ENCODE peak calls at places on chromosome 18, in nine cellular contexts. One of them, this sample, is unnamed.

GRCh38 chr18:76984193-76985155 is 148.1 kb downstream of the MBP start:
- DNase-seq in K562: no peak
- DNase-seq in sigmoid colon: no peak
- DNase-seq in heart left ventricle: no peak
- DNase-seq in tibial nerve: no peak
- DNase-seq in mucosa of descending colon: peak; percentile 50
- DNase-seq in endodermal cell: peak; percentile 44
- DNase-seq in astrocyte: no peak
- DNase-seq in CD8-positive, alpha-beta T cell: no peak
- DNase-seq in this sample: no peak

GRCh38 chr18:711330-711692 is 1.1 kb downstream of the ENOSF1 start:
- DNase-seq in heart left ventricle: no peak
- DNase-seq in tibial nerve: no peak
- DNase-seq in K562: peak; percentile 54
- DNase-seq in astrocyte: no peak
- DNase-seq in endodermal cell: peak; percentile 59
- DNase-seq in sigmoid colon: no peak
- DNase-seq in mucosa of descending colon: no peak
- DNase-seq in CD8-positive, alpha-beta T cell: no peak
- DNase-seq in this sample: no peak

GRCh38 chr18:60120231-60120630 is 220.4 kb downstream of the PMAIP1 start:
- DNase-seq in sigmoid colon: no peak
- DNase-seq in CD8-positive, alpha-beta T cell: no peak
- DNase-seq in tibial nerve: no peak
- DNase-seq in K562: peak; percentile 3
- DNase-seq in endodermal cell: peak; percentile 47
- DNase-seq in mucosa of descending colon: no peak
- DNase-seq in heart left ventricle: no peak
- DNase-seq in astrocyte: no peak
- DNase-seq in this sample: no peak

GRCh38 chr18:54880706-54881105 is 52.4 kb downstream of the RAB27B start:
- DNase-seq in CD8-positive, alpha-beta T cell: no peak
- DNase-seq in sigmoid colon: no peak
- DNase-seq in mucosa of descending colon: no peak
- DNase-seq in heart left ventricle: no peak
- DNase-seq in K562: peak; percentile 8
- DNase-seq in tibial nerve: no peak
- DNase-seq in astrocyte: peak; percentile 66
- DNase-seq in endodermal cell: peak; percentile 55
- DNase-seq in this sample: no peak

GRCh38 chr18:39523281-39523680 is 1957.7 kb upstream of the CELF4 start:
- DNase-seq in CD8-positive, alpha-beta T cell: no peak
- DNase-seq in astrocyte: peak; percentile 44
- DNase-seq in sigmoid colon: no peak
- DNase-seq in tibial nerve: no peak
- DNase-seq in mucosa of descending colon: no peak
- DNase-seq in K562: no peak
- DNase-seq in endodermal cell: no peak
- DNase-seq in heart left ventricle: no peak
- DNase-seq in this sample: no peak

GRCh38 chr18:79784965-79785770 is 12.6 kb upstream of the KCNG2 start:
- DNase-seq in sigmoid colon: peak; percentile 42
- DNase-seq in endodermal cell: no peak
- DNase-seq in mucosa of descending colon: peak; percentile 49
- DNase-seq in heart left ventricle: no peak
- DNase-seq in tibial nerve: no peak
- DNase-seq in CD8-positive, alpha-beta T cell: no peak
- DNase-seq in astrocyte: no peak
- DNase-seq in K562: no peak
- DNase-seq in this sample: no peak

GRCh38 chr18:42412281-42412680 is 457.2 kb downstream of the PIK3C3 start:
- DNase-seq in tibial nerve: no peak
- DNase-seq in endodermal cell: no peak
- DNase-seq in mucosa of descending colon: no peak
- DNase-seq in heart left ventricle: no peak
- DNase-seq in sigmoid colon: no peak
- DNase-seq in astrocyte: peak; percentile 20
- DNase-seq in K562: no peak
- DNase-seq in CD8-positive, alpha-beta T cell: no peak
- DNase-seq in this sample: no peak

GRCh38 chr18:47163241-47163640 is 12.9 kb downstream of the IER3IP1 start:
- DNase-seq in astrocyte: peak; percentile 71
- DNase-seq in endodermal cell: no peak
- DNase-seq in K562: no peak
- DNase-seq in mucosa of descending colon: no peak
- DNase-seq in sigmoid colon: no peak
- DNase-seq in CD8-positive, alpha-beta T cell: no peak
- DNase-seq in heart left ventricle: no peak
- DNase-seq in tibial nerve: no peak
- DNase-seq in this sample: no peak

GRCh38 chr18:378039-378438 is 110.2 kb upstream of the THOC1 start:
- DNase-seq in tibial nerve: no peak
- DNase-seq in heart left ventricle: no peak
- DNase-seq in endodermal cell: no peak
- DNase-seq in astrocyte: no peak
- DNase-seq in K562: no peak
- DNase-seq in CD8-positive, alpha-beta T cell: no peak
- DNase-seq in mucosa of descending colon: no peak
- DNase-seq in sigmoid colon: peak; percentile 83
- DNase-seq in this sample: no peak

GRCh38 chr18:77165489-77166415 is 33.2 kb upstream of the MBP start:
- DNase-seq in CD8-positive, alpha-beta T cell: no peak
- DNase-seq in endodermal cell: no peak
- DNase-seq in sigmoid colon: peak; percentile 80
- DNase-seq in astrocyte: no peak
- DNase-seq in mucosa of descending colon: no peak
- DNase-seq in K562: no peak
- DNase-seq in heart left ventricle: peak; percentile 83
- DNase-seq in tibial nerve: peak; percentile 65
- DNase-seq in this sample: no peak

GRCh38 chr18:72652990-72653593 is 109.0 kb upstream of the CBLN2 start:
- DNase-seq in astrocyte: no peak
- DNase-seq in endodermal cell: peak; percentile 91
- DNase-seq in heart left ventricle: no peak
- DNase-seq in tibial nerve: no peak
- DNase-seq in mucosa of descending colon: no peak
- DNase-seq in sigmoid colon: no peak
- DNase-seq in K562: peak; percentile 14
- DNase-seq in CD8-positive, alpha-beta T cell: no peak
- DNase-seq in this sample: no peak
- H3K4me1 ChIP-seq in astrocyte: no peaks in the 10 kb centered on the region
- H3K4me1 ChIP-seq in endodermal cell: no peaks in the 10 kb centered on the region
- H3K4me1 ChIP-seq in heart left ventricle: no peaks in the 10 kb centered on the region
- H3K4me1 ChIP-seq in tibial nerve: no peaks in the 10 kb centered on the region
- H3K4me1 ChIP-seq in mucosa of descending colon: no peaks in the 10 kb centered on the region
- H3K4me1 ChIP-seq in sigmoid colon: no peaks in the 10 kb centered on the region
- H3K4me1 ChIP-seq in K562: no peaks in the 10 kb centered on the region
- H3K4me1 ChIP-seq in CD8-positive, alpha-beta T cell: no peaks in the 10 kb centered on the region
- H3K4me1 ChIP-seq in this sample: no peaks in the 10 kb centered on the region

DNA sequence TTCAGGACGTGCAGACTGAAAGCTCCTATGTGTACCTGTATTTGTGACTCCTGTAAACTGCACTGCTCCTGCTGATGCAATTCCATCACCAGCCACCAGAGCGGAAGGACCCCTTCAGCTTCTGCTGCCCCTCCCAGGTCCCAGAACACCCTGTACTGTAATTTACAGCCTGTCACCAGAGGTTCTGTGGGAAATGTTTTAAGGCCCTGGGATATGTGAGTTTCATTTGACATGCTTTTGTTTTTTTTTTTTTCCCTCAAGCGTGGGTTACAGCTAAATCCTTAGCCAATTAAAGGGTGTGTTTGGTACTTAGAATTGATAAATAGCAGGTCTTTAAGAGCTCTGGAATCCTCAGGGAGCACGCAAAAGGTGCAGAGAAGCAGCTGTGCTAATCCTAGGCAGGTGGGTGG is 79.4 kb downstream of the KCTD1 start:
- DNase-seq in endodermal cell: peak; percentile 89
- DNase-seq in tibial nerve: no peak
- DNase-seq in K562: peak; percentile 60
- DNase-seq in heart left ventricle: no peak
- DNase-seq in mucosa of descending colon: no peak
- DNase-seq in CD8-positive, alpha-beta T cell: no peak
- DNase-seq in sigmoid colon: no peak
- DNase-seq in astrocyte: no peak
- DNase-seq in this sample: no peak
- TF ChIP-seq CTCF in endodermal cell: peak; percentile 85
- TF ChIP-seq CTCF in tibial nerve: no peak
- TF ChIP-seq CTCF in K562: peak; percentile 54
- TF ChIP-seq CTCF in heart left ventricle: no peak
- TF ChIP-seq CTCF in mucosa of descending colon: peak; percentile 21
- TF ChIP-seq CTCF in CD8-positive, alpha-beta T cell: peak; percentile 23
- TF ChIP-seq CTCF in sigmoid colon: peak; percentile 14
- TF ChIP-seq CTCF in astrocyte: peak; percentile 56
- TF ChIP-seq CTCF in this sample: peak; percentile 22

DNA sequence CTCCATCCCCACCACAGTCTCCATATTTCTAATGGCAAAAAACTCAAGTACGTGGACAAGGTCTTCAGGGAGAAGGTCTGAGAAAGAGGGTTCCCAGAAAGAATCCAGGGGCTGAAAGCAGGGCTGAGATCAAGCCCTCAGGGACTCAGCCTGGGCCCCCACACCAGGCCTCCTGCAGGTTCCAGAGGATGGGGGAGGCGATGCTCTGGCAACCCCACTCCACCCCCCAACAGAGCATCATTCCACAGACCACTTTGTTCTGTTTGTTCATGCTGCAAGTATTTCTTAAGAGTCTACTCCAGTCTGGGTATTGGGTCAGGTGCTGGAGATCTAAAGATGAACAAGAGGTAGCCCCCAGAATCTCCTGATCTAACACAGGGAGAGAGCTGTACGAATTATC is 32.2 kb downstream of the ZBTB7C start:
- DNase-seq in astrocyte: no peak
- DNase-seq in heart left ventricle: no peak
- DNase-seq in endodermal cell: no peak
- DNase-seq in tibial nerve: no peak
- DNase-seq in sigmoid colon: no peak
- DNase-seq in mucosa of descending colon: no peak
- DNase-seq in CD8-positive, alpha-beta T cell: no peak
- DNase-seq in K562: no peak
- DNase-seq in this sample: no peak
- H3K9me3 ChIP-seq in astrocyte: no peaks in the 10 kb centered on the region
- H3K9me3 ChIP-seq in heart left ventricle: peaks cover 4% of the 10 kb centered on the region
- H3K9me3 ChIP-seq in endodermal cell: no peaks in the 10 kb centered on the region
- H3K9me3 ChIP-seq in tibial nerve: no peaks in the 10 kb centered on the region
- H3K9me3 ChIP-seq in sigmoid colon: no peaks in the 10 kb centered on the region
- H3K9me3 ChIP-seq in mucosa of descending colon: no peaks in the 10 kb centered on the region
- H3K9me3 ChIP-seq in CD8-positive, alpha-beta T cell: no peaks in the 10 kb centered on the region
- H3K9me3 ChIP-seq in K562: no peaks in the 10 kb centered on the region
- H3K9me3 ChIP-seq in this sample: no peaks in the 10 kb centered on the region

DNA sequence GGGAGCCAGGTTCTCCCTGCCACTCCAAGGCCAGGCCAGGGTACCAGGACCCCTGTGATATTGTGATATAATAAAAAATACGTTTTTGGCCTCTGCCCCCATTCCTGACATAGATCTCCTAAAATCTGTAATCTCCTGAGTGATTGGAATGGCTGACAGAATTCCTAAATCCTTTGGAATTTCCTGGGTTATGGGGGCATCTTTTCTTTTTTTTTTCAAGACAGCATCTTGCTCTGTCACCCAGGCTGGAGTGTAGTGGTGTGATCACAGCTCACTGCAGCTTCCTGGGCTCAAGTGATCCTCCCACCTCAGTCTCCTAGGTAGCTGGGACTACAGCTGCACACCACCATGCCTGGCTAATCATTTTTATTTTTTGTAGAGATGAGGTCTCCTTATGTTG is 26.2 kb upstream of the TUBB6 start:
- DNase-seq in tibial nerve: no peak
- DNase-seq in heart left ventricle: no peak
- DNase-seq in sigmoid colon: no peak
- DNase-seq in endodermal cell: no peak
- DNase-seq in K562: no peak
- DNase-seq in mucosa of descending colon: no peak
- DNase-seq in astrocyte: no peak
- DNase-seq in CD8-positive, alpha-beta T cell: no peak
- DNase-seq in this sample: no peak
- H3K4me1 ChIP-seq in tibial nerve: peaks cover 7% of the 10 kb centered on the region
- H3K4me1 ChIP-seq in heart left ventricle: peaks cover 18% of the 10 kb centered on the region
- H3K4me1 ChIP-seq in sigmoid colon: peaks cover 52% of the 10 kb centered on the region
- H3K4me1 ChIP-seq in endodermal cell: peaks cover 15% of the 10 kb centered on the region
- H3K4me1 ChIP-seq in K562: peaks cover 15% of the 10 kb centered on the region
- H3K4me1 ChIP-seq in mucosa of descending colon: no peaks in the 10 kb centered on the region
- H3K4me1 ChIP-seq in astrocyte: peaks cover 47% of the 10 kb centered on the region
- H3K4me1 ChIP-seq in CD8-positive, alpha-beta T cell: no peaks in the 10 kb centered on the region
- H3K4me1 ChIP-seq in this sample: peaks cover 37% of the 10 kb centered on the region

DNA sequence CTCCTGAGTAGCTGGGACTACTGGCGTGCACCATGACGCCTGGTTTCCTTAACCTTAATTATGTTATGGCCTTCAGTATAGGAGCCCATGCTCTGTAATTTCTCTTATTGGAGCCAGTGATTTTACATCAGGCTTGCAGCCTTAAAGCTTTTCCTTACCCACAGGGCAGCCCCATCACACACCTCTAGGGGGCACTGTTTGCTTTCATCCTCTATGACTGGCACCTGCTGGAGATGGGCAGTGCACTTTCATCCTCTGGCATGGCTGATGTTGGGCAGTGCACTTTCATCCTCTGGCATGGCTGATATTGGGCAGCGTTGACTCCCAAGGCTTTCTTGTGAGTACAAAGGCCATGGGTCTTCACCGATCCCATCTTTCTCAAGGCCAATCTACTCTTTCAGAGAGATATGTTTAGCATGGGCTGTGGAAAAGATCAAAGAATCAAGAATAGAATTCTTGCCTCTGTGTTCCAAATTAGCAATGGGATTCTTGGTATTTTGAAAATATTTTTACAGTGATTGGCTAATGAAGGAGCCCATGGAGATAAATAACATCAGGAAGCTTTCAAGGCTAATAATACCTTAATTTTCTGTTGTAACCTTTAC is 80.7 kb upstream of the MEX3C start:
- DNase-seq in endodermal cell: peak; percentile 90
- DNase-seq in CD8-positive, alpha-beta T cell: no peak
- DNase-seq in tibial nerve: no peak
- DNase-seq in heart left ventricle: no peak
- DNase-seq in mucosa of descending colon: no peak
- DNase-seq in sigmoid colon: no peak
- DNase-seq in K562: peak; percentile 46
- DNase-seq in astrocyte: no peak
- DNase-seq in this sample: no peak
- TF ChIP-seq CTCF in endodermal cell: peak; percentile 95
- TF ChIP-seq CTCF in CD8-positive, alpha-beta T cell: peak; percentile 25
- TF ChIP-seq CTCF in tibial nerve: peak; percentile 5
- TF ChIP-seq CTCF in heart left ventricle: peak; percentile 30
- TF ChIP-seq CTCF in mucosa of descending colon: no peak
- TF ChIP-seq CTCF in sigmoid colon: no peak
- TF ChIP-seq CTCF in K562: peak; percentile 61
- TF ChIP-seq CTCF in astrocyte: peak; percentile 29
- TF ChIP-seq CTCF in this sample: peak; percentile 10

GRCh38 chr18:78566065-78566464 is 413.6 kb upstream of the SALL3 start:
- DNase-seq in CD8-positive, alpha-beta T cell: no peak
- DNase-seq in astrocyte: no peak
- DNase-seq in mucosa of descending colon: no peak
- DNase-seq in sigmoid colon: no peak
- DNase-seq in K562: no peak
- DNase-seq in endodermal cell: no peak
- DNase-seq in heart left ventricle: no peak
- DNase-seq in tibial nerve: no peak
- DNase-seq in this sample: no peak
- H3K9me3 ChIP-seq in CD8-positive, alpha-beta T cell: no peaks in the 10 kb centered on the region
- H3K9me3 ChIP-seq in astrocyte: peaks cover 8% of the 10 kb centered on the region
- H3K9me3 ChIP-seq in mucosa of descending colon: peaks cover 7% of the 10 kb centered on the region
- H3K9me3 ChIP-seq in sigmoid colon: no peaks in the 10 kb centered on the region
- H3K9me3 ChIP-seq in K562: no peaks in the 10 kb centered on the region
- H3K9me3 ChIP-seq in endodermal cell: no peaks in the 10 kb centered on the region
- H3K9me3 ChIP-seq in heart left ventricle: peaks cover 16% of the 10 kb centered on the region
- H3K9me3 ChIP-seq in tibial nerve: peaks cover 7% of the 10 kb centered on the region
- H3K9me3 ChIP-seq in this sample: no peaks in the 10 kb centered on the region